ENCODE peak calls at places on chromosomes 1 and 21, in seven cellular contexts. K is HepG2, C is A549, N is GM12878, T is IMR-90, W is K562, Y is SK-N-SH. L is an unnamed sample.

GRCh38 chr1:8944006-8944405 is 1.7 kb upstream of the CA6 start:
- DNase-seq in K (no peak), C (no peak), N (no peak), T (no peak), W (no peak), Y (no peak), L (no peak)

GRCh38 chr1:184388671-184389292 is 2.0 kb downstream of the C1orf21 start:
- DNase-seq in K (no peak), C (no peak), N (no peak), T (no peak), W (no peak), Y (peak), L (no peak)

GRCh38 chr1:47738560-47739182 is 258.5 kb downstream of the TRABD2B start:
- DNase-seq in K (peak), C (peak), N (no peak), T (peak), W (peak), Y (peak), L (no peak)

GRCh38 chr1:62515055-62515454 is 78.2 kb downstream of the USP1 start:
- DNase-seq in K (peak), C (no peak), N (no peak), T (peak), W (no peak), Y (no peak), L (no peak)

GRCh38 chr21:39705849-39706248 is 39.1 kb upstream of the IGSF5 start:
- DNase-seq in K (no peak), C (no peak), N (no peak), T (peak), W (no peak), Y (no peak), L (no peak)

GRCh38 chr21:29477941-29478340 is 179.2 kb downstream of the BACH1 start:
- DNase-seq in K (no peak), C (no peak), N (no peak), T (peak), W (peak), Y (no peak), L (no peak)

GRCh38 chr1:242203290-242203689 is 204.4 kb upstream of the MAP1LC3C start:
- DNase-seq in K (no peak), C (no peak), N (no peak), T (no peak), W (no peak), Y (no peak), L (no peak)

GRCh38 chr1:197692965-197693364 is 82.3 kb downstream of the DENND1B start:
- DNase-seq in K (peak), C (peak), N (no peak), T (peak), W (peak), Y (no peak), L (no peak)

GRCh38 chr1:147627435-147628110 is 42.8 kb downstream of the ACP6 start:
- DNase-seq in K (peak), C (peak), N (no peak), T (peak), W (peak), Y (peak), L (peak)

GRCh38 chr1:91278754-91279153 is 125.9 kb downstream of the HFM1 start:
- DNase-seq in K (peak), C (peak), N (no peak), T (peak), W (peak), Y (peak), L (no peak)

GRCh38 chr1:186904361-186904760 is 75.6 kb downstream of the PLA2G4A start:
- DNase-seq in K (no peak), C (no peak), N (no peak), T (no peak), W (no peak), Y (no peak), L (no peak)

GRCh38 chr1:68049941-68050878 is at the start of gene DIRAS3:
- DNase-seq in K (no peak), C (peak), N (no peak), T (peak), W (peak), Y (peak), L (no peak)

GRCh38 chr1:27789511-27790154 is 16.6 kb downstream of the STX12 start:
- DNase-seq in K (no peak), C (no peak), N (no peak), T (peak), W (peak), Y (no peak), L (no peak)

GRCh38 chr1:22142315-22143064 is 407 bp downstream of the WNT4 start:
- DNase-seq in K (no peak), C (no peak), N (no peak), T (no peak), W (peak), Y (peak), L (no peak)

GRCh38 chr1:77594366-77595112 is 87.9 kb downstream of the ZZZ3 start:
- DNase-seq in K (no peak), C (no peak), N (no peak), T (peak), W (no peak), Y (no peak), L (no peak)

GRCh38 chr1:94715311-94715710 is 104.8 kb upstream of the SLC44A3 start:
- DNase-seq in K (no peak), C (no peak), N (no peak), T (no peak), W (no peak), Y (no peak), L (no peak)

GRCh38 chr1:78250201-78250600 is 204.4 kb downstream of the GIPC2 start:
- DNase-seq in K (no peak), C (no peak), N (no peak), T (peak), W (no peak), Y (no peak), L (no peak)

GRCh38 chr1:46606255-46606965 is 2.3 kb upstream of the MKNK1 start:
- DNase-seq in K (no peak), C (no peak), N (no peak), T (peak), W (no peak), Y (no peak), L (no peak)

GRCh38 chr1:227766653-227767277 is 31.5 kb downstream of the SNAP47 start:
- DNase-seq in K (no peak), C (no peak), N (no peak), T (no peak), W (no peak), Y (no peak), L (no peak)

GRCh38 chr1:56803561-56804156 is 15.5 kb downstream of the FYB2 start:
- DNase-seq in K (peak), C (peak), N (no peak), T (peak), W (peak), Y (peak), L (peak)

GRCh38 chr1:192767798-192768197 is 41.0 kb upstream of the RGS2 start:
- DNase-seq in K (no peak), C (no peak), N (no peak), T (no peak), W (no peak), Y (no peak), L (no peak)

GRCh38 chr21:41653243-41653943 is 113.5 kb downstream of the RIPK4 start:
- DNase-seq in K (no peak), C (no peak), N (no peak), T (no peak), W (no peak), Y (no peak), L (no peak)

GRCh38 chr1:110481968-110482623 is 31.1 kb downstream of the PROK1 start:
- DNase-seq in K (no peak), C (no peak), N (no peak), T (no peak), W (no peak), Y (no peak), L (no peak)

GRCh38 chr21:38323721-38324591 is 67.2 kb downstream of the KCNJ15 start:
- DNase-seq in K (no peak), C (peak), N (no peak), T (peak), W (no peak), Y (no peak), L (no peak)

GRCh38 chr21:31872452-31873274 is at the start of gene HUNK:
- DNase-seq in K (peak), C (peak), N (no peak), T (peak), W (no peak), Y (peak), L (no peak)

DNA sequence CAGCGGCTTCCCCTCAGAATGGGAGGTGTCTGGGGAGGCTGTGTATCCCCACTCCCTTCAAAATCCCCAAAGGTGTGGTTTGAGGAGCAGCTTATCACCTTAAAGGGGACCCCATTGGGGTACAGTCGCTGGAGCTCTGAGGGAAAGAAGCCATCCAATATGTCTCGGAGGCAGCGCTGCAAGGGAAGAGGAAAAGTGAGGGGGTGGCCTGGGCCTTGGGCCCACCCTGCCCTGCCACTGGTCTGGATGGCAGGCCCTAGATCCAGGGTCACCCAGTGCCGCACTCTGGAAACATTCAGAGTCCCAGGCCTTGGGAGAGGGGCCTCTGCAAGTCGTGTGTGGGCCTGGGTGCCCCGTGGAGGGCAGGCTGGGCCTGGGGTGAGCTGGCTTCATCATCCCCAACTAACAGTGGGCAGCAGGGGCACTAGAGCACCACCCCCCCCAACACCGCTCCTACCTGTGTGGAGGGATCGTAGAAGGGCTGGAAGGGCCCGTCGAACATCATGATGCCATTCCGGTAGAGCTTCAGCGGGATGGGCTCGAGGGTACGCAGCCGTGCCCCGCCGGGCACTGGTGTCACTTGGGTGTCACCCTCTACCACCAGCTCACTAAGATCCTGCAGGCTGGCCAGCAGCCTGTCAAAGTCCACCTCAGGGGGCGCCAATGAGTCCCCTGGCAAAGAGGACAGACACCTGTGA is 5.6 kb downstream of the SH3BGRL3 start:
- DNase-seq in K (peak), C (peak), N (no peak), T (no peak), W (peak), Y (peak), L (no peak)
- TF ChIP-seq RFX5 in K (no peak), C (no peak), N (no peak), T (no peak), W (no peak), Y (no peak), L (no peak)

GRCh38 chr1:234864116-234864515 is 254.1 kb upstream of the IRF2BP2 start:
- DNase-seq in K (no peak), C (no peak), N (no peak), T (no peak), W (no peak), Y (no peak), L (no peak)
- TF ChIP-seq RFX5 in K (no peak), C (no peak), N (no peak), T (no peak), W (no peak), Y (no peak), L (no peak)

DNA sequence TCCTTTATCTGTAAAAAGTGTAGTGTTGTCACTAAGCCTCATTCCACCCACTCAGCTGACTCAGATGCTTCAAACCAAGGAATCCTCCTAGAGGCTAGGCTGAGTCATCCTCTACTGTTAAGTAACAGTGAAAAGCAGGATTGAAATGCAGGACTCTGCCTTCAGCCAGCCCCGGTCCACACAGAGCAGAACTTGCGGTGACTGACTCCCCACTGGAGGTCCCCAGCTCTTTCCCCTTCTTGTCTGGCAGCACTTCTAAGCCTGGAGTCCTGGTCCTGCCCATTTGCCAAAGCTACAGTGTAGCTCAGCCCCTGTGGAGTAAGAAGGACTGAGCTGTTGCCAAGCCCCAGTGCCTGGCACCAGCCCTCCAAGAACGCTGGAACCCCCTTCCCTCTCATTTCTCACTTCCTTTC is 1.7 kb downstream of the RAB7B start:
- DNase-seq in K (no peak), C (peak), N (no peak), T (peak), W (peak), Y (no peak), L (no peak)
- TF ChIP-seq RFX5 in K (no peak), C (no peak), N (no peak), T (no peak), W (no peak), Y (no peak), L (no peak)

DNA sequence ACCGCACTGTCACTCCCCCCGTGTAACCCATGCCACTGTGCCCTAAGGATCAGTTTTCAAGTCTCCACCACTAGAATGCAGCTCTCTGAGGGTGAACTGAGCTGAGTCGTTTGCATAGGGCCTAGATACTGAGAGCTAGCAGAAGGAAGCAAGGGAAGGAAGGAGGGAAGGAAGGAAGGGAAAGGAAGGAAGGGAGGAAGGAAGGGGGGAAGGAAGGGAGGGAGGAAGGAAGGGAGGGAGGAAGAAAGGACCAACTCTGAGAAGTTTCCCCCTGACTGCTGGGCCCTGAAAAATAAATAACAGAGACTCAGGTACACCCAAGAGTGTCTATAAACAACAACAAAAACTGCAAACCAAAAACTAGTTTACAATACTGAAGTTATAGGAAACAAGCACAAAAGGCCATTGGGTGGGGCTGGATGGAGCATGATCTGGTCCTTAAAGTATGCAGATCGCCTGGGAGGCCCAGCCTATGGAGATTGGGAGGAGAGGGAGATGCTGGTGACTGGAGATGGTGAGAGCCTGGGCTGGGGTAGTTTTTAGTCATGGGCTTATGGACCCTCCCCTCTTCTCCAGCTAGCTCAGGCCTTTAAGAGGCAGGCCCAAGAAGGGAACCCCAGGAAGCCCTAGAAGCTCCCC is 1.7 kb upstream of the MRPS15 start:
- DNase-seq in K (no peak), C (no peak), N (no peak), T (no peak), W (no peak), Y (no peak), L (no peak)
- TF ChIP-seq RFX5 in K (no peak), C (no peak), N (no peak), T (no peak), W (no peak), Y (no peak), L (no peak)

DNA sequence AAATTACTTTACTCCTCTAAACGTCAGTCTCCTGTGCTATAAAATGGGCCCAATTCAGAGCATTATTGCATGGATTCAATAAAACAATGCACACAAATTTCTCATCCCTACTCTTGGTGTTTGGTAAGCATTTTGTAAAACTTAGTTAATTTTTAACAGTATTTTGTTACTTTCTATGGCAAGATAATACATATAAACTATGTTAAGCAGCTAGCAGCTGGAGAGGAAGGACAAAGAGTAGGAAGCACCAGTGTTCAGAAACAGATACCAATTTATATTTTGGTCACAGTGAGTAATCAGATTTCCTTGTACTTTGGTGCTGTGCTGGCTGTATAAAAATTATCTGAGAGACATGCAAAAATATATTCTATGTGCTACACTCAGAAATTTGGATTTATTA is 100.2 kb upstream of the C1orf87 start:
- DNase-seq in K (no peak), C (no peak), N (no peak), T (no peak), W (no peak), Y (no peak), L (no peak)
- TF ChIP-seq RFX5 in K (no peak), C (no peak), N (no peak), T (no peak), W (no peak), Y (no peak), L (no peak)

GRCh38 chr21:36097427-36098230 is 27.8 kb downstream of the CBR1 start:
- DNase-seq in K (no peak), C (no peak), N (peak), T (no peak), W (peak), Y (no peak), L (no peak)
- TF ChIP-seq RFX5 in K (no peak), C (no peak), N (no peak), T (no peak), W (no peak), Y (no peak), L (no peak)